ENCODE peak calls at places on chromosomes 4 and X, in nine cellular contexts. E, R, L, Z, V, K, G, Q and P are unnamed samples.
A peak's percentile ranks its signal among the peaks of the same experiment; 100 is the strongest.

GRCh38 chr4:169658196-169658595 is 37.8 kb downstream of the CLCN3 start:
- DNase-seq in E (no peak), R (no peak), L (no peak), Z (no peak), V (no peak), K (no peak), G (no peak), Q (no peak), P (no peak)

GRCh38 chrX:120468479-120468824 is 644 bp downstream of the LAMP2 start:
- DNase-seq in E (no peak), R (no peak), L (no peak), Z (no peak), V (peak; percentile 39), K (no peak), G (no peak), Q (no peak), P (no peak)

GRCh38 chr4:119585771-119586170 is 42.8 kb downstream of the PDE5A start:
- DNase-seq in E (no peak), R (no peak), L (no peak), Z (no peak), V (peak; percentile 9), K (no peak), G (no peak), Q (no peak), P (no peak)

GRCh38 chrX:111375747-111376146 is 36.2 kb downstream of the DCX start:
- DNase-seq in E (no peak), R (peak; percentile 0), L (no peak), Z (no peak), V (peak; percentile 16), K (peak; percentile 66), G (no peak), Q (peak; percentile 41), P (no peak)

GRCh38 chr4:22238742-22239141 is 277.1 kb downstream of the ADGRA3 start:
- DNase-seq in E (no peak), R (no peak), L (no peak), Z (no peak), V (peak; percentile 4), K (peak; percentile 60), G (peak; percentile 23), Q (peak; percentile 46), P (no peak)

GRCh38 chr4:26916195-26916594 is 55.6 kb downstream of the STIM2 start:
- DNase-seq in E (no peak), R (peak; percentile 32), L (no peak), Z (no peak), V (peak; percentile 22), K (no peak), G (no peak), Q (no peak), P (no peak)

GRCh38 chr4:71198958-71199357 is 139.9 kb upstream of the SLC4A4 start:
- DNase-seq in E (no peak), R (no peak), L (no peak), Z (no peak), V (no peak), K (no peak), G (no peak), Q (peak; percentile 42), P (peak; percentile 40)

GRCh38 chr4:165326831-165327210 is 648 bp upstream of the MSMO1 start:
- DNase-seq in E (no peak), R (peak; percentile 38), L (no peak), Z (no peak), V (peak; percentile 55), K (peak; percentile 22), G (peak; percentile 77), Q (peak; percentile 67), P (no peak)

GRCh38 chrX:2521927-2522386 is 21.2 kb upstream of the DHRSX start:
- DNase-seq in E (no peak), R (no peak), L (no peak), Z (no peak), V (no peak), K (no peak), G (no peak), Q (no peak), P (no peak)

GRCh38 chr4:8236141-8236919 is 33.2 kb upstream of the HTRA3 start:
- DNase-seq in E (no peak), R (no peak), L (no peak), Z (no peak), V (no peak), K (no peak), G (no peak), Q (no peak), P (peak; percentile 11)

GRCh38 chrX:3711331-3711917 is 2.0 kb downstream of the PRKX start:
- DNase-seq in E (no peak), R (no peak), L (no peak), Z (no peak), V (no peak), K (no peak), G (no peak), Q (no peak), P (peak; percentile 63)

GRCh38 chr4:13092702-13093101 is 391.4 kb downstream of the RAB28 start:
- DNase-seq in E (no peak), R (no peak), L (peak; percentile 29), Z (no peak), V (peak; percentile 38), K (no peak), G (no peak), Q (no peak), P (no peak)

GRCh38 chr4:105352826-105353225 is 121.0 kb downstream of the PPA2 start:
- DNase-seq in E (no peak), R (no peak), L (no peak), Z (no peak), V (peak; percentile 20), K (no peak), G (no peak), Q (no peak), P (no peak)

GRCh38 chr4:3702084-3702521 is 64.1 kb upstream of the ADRA2C start:
- DNase-seq in E (peak; percentile 62), R (no peak), L (no peak), Z (no peak), V (no peak), K (no peak), G (no peak), Q (no peak), P (no peak)

GRCh38 chr4:53199356-53199755 is 166.5 kb downstream of the SCFD2 start:
- DNase-seq in E (no peak), R (peak; percentile 34), L (no peak), Z (no peak), V (no peak), K (no peak), G (no peak), Q (no peak), P (no peak)

GRCh38 chr4:182680196-182680771 is 236.9 kb downstream of the DCTD start:
- DNase-seq in E (peak; percentile 67), R (no peak), L (no peak), Z (no peak), V (no peak), K (peak; percentile 29), G (no peak), Q (no peak), P (no peak)

GRCh38 chrX:49276671-49277519 is 7.3 kb downstream of the PPP1R3F start:
- DNase-seq in E (peak; percentile 53), R (no peak), L (no peak), Z (no peak), V (peak; percentile 38), K (no peak), G (no peak), Q (no peak), P (no peak)

GRCh38 chr4:83993774-83994173 is 457.9 kb downstream of the GPAT3 start:
- DNase-seq in E (no peak), R (no peak), L (no peak), Z (no peak), V (no peak), K (peak; percentile 69), G (no peak), Q (no peak), P (no peak)

GRCh38 chr4:138400528-138400927 is 158.4 kb upstream of the SLC7A11 start:
- DNase-seq in E (no peak), R (no peak), L (no peak), Z (no peak), V (no peak), K (no peak), G (no peak), Q (no peak), P (no peak)

GRCh38 chrX:331772-332495 is 13.3 kb upstream of the GTPBP6 start:
- DNase-seq in E (no peak), R (no peak), L (no peak), Z (no peak), V (no peak), K (no peak), G (no peak), Q (no peak), P (no peak)
- H3K4me3 ChIP-seq in E (no peak overlapping the region), R (no peak overlapping the region), L (no peak overlapping the region), Z (no peak overlapping the region), V (peak overlapping the region; percentile 48), K (peak overlapping the region; percentile 34), G (no peak overlapping the region), Q (no peak overlapping the region), P (no peak overlapping the region)

DNA sequence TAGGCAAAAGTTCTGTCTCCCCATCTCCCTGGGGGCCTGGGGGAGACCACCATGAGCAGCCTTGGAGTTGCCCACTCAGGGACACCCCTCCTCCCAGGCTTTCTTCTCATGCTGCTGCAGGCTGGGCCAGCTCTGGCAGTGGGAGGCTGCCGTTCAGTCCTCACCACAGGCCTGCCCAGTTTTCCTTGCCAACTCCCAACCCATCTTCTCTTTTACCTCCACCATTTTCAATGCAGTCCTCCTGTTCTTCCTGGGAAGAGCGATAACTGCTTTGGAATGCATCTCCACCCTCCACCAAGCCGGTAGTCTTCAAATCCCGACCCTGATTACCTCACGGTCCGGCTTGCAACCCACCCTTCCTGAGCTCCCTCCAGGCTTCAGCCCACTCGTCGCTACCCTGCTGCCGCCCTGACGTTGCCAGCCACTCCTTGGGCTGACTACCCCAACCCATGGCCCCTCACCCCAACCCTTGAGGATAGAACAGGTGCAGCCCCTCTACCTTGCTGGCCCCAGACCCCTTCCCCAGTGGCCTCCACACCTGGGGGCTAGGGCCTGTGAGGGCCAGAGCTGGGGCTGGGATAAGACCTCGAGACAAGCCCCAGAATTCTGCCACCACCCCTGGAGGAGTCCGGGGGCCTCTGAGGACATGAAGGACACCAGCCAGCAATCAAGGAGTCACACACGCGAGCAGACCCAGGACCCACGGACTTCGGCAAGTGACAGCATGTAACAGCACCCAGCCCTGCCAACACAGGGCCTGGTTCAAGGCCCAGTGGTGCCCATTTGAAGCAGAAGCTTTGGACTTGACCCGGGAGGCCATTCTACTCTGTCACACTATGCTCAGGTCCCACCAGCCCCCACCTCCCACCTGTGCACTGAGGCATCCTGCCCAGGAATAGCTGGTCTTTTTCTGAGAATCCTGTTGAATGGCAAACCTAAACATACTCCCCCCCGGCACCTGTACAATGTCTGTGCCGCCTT is 9.2 kb downstream of the WDR1 start:
- DNase-seq in E (peak; percentile 71), R (peak; percentile 56), L (no peak), Z (no peak), V (peak; percentile 69), K (no peak), G (no peak), Q (no peak), P (no peak)
- H3K4me3 ChIP-seq in E (no peak overlapping the region), R (no peak overlapping the region), L (no peak overlapping the region), Z (no peak overlapping the region), V (peak overlapping the region; percentile 36), K (no peak overlapping the region), G (no peak overlapping the region), Q (no peak overlapping the region), P (peak overlapping the region; percentile 21)

GRCh38 chr4:167721574-167721973 is 370.8 kb upstream of the ANXA10 start:
- DNase-seq in E (no peak), R (no peak), L (no peak), Z (no peak), V (no peak), K (no peak), G (no peak), Q (no peak), P (no peak)
- H3K4me3 ChIP-seq in E (no peak overlapping the region), R (no peak overlapping the region), L (no peak overlapping the region), Z (no peak overlapping the region), V (no peak overlapping the region), K (no peak overlapping the region), G (no peak overlapping the region), Q (no peak overlapping the region), P (no peak overlapping the region)

GRCh38 chr4:183766140-183766539 is 107.0 kb downstream of the TRAPPC11 start:
- DNase-seq in E (no peak), R (no peak), L (no peak), Z (no peak), V (no peak), K (no peak), G (no peak), Q (no peak), P (no peak)
- H3K4me3 ChIP-seq in E (no peak overlapping the region), R (no peak overlapping the region), L (no peak overlapping the region), Z (no peak overlapping the region), V (no peak overlapping the region), K (no peak overlapping the region), G (no peak overlapping the region), Q (no peak overlapping the region), P (no peak overlapping the region)